ENCODE peak calls at places on chromosome 19, in four cellular contexts. H is CD4-positive, alpha-beta memory T cell; Q is posterior vena cava; T is neural crest cell. U is an unnamed sample.

GRCh38 chr19:2969104-2969504 is 8.3 kb upstream of the TLE6 start:
- DNase-seq in H (no peak), Q (no peak), T (no peak), U (no peak)

GRCh38 chr19:47499371-47499770 is 15.4 kb upstream of the KPTN start:
- DNase-seq in H (no peak), Q (no peak), T (no peak), U (no peak)

GRCh38 chr19:46192990-46193650 is 36.4 kb upstream of the IGFL1 start:
- DNase-seq in H (no peak), Q (no peak), T (no peak), U (peak; percentile 83)

GRCh38 chr19:12494260-12494860 is 9.7 kb upstream of the ZNF709 start:
- DNase-seq in H (no peak), Q (no peak), T (no peak), U (no peak)

GRCh38 chr19:55044286-55044685 is 6.2 kb upstream of the GP6 start:
- DNase-seq in H (no peak), Q (no peak), T (no peak), U (no peak)

GRCh38 chr19:46608581-46609345 is 7.6 kb downstream of the CALM3 start:
- DNase-seq in H (no peak), Q (peak; percentile 76), T (no peak), U (no peak)

GRCh38 chr19:38134538-38135149 is 89.4 kb downstream of the DPF1 start:
- DNase-seq in H (peak; percentile 17), Q (no peak), T (peak; percentile 57), U (no peak)

GRCh38 chr19:34096020-34096915 is 76.0 kb upstream of the LSM14A start:
- DNase-seq in H (peak; percentile 43), Q (no peak), T (no peak), U (peak; percentile 51)

GRCh38 chr19:48123907-48124675 is 13.5 kb upstream of the PLA2G4C start:
- DNase-seq in H (no peak), Q (no peak), T (peak; percentile 32), U (peak; percentile 64)

GRCh38 chr19:41671481-41671880 is 16.6 kb downstream of the CEACAM7 start:
- DNase-seq in H (no peak), Q (no peak), T (no peak), U (no peak)

GRCh38 chr19:18520848-18521691 is 800 bp downstream of the ELL start:
- DNase-seq in H (peak; percentile 25), Q (no peak), T (peak; percentile 33), U (no peak)

GRCh38 chr19:4914736-4915501 is 5.6 kb downstream of the UHRF1 start:
- DNase-seq in H (peak; percentile 64), Q (no peak), T (no peak), U (peak; percentile 49)

GRCh38 chr19:38880882-38881609 is 3.0 kb upstream of the RINL start:
- DNase-seq in H (no peak), Q (no peak), T (no peak), U (no peak)

GRCh38 chr19:46271488-46272197 is 25.2 kb upstream of the HIF3A start:
- DNase-seq in H (no peak), Q (no peak), T (no peak), U (no peak)

GRCh38 chr19:4365341-4365740 is 22.0 kb downstream of the MPND start:
- DNase-seq in H (no peak), Q (no peak), T (no peak), U (no peak)

GRCh38 chr19:8302734-8303133 is 5.4 kb downstream of the CD320 start:
- DNase-seq in H (no peak), Q (peak; percentile 44), T (peak; percentile 0), U (peak; percentile 18)

GRCh38 chr19:52102163-52102562 is 6.6 kb upstream of the ZNF841 start:
- DNase-seq in H (no peak), Q (no peak), T (no peak), U (no peak)

GRCh38 chr19:2254052-2254872 is 2.0 kb downstream of the JSRP1 start:
- DNase-seq in H (no peak), Q (no peak), T (peak; percentile 77), U (peak; percentile 54)

GRCh38 chr19:9860407-9860806 is 25.3 kb downstream of the PIN1 start:
- DNase-seq in H (no peak), Q (no peak), T (no peak), U (no peak)

GRCh38 chr19:18291590-18292459 is 10.4 kb upstream of the JUND start:
- DNase-seq in H (peak; percentile 78), Q (peak; percentile 96), T (peak; percentile 49), U (peak; percentile 90)

GRCh38 chr19:4016486-4016885 is 8.9 kb downstream of the PIAS4 start:
- DNase-seq in H (no peak), Q (no peak), T (peak; percentile 47), U (no peak)

GRCh38 chr19:10919352-10920287 is 8.8 kb downstream of the YIPF2 start:
- DNase-seq in H (no peak), Q (no peak), T (no peak), U (no peak)

GRCh38 chr19:10074153-10074552 is 12.0 kb upstream of the SHFL start:
- DNase-seq in H (peak; percentile 58), Q (no peak), T (no peak), U (no peak)

GRCh38 chr19:45763691-45764294 is 5.3 kb downstream of the SIX5 start:
- DNase-seq in H (no peak), Q (no peak), T (no peak), U (no peak)

GRCh38 chr19:12751635-12752034 is at the start of gene BEST2:
- DNase-seq in H (no peak), Q (no peak), T (no peak), U (no peak)